ENCODE peak calls at places on chromosomes 11 and 22, in seven cellular contexts. W, A, D, I, O, U and E are unnamed samples.

GRCh38 chr11:113668255-113668654 is 37.9 kb downstream of the TMPRSS5 start:
- DNase-seq in I (no peak), D (no peak), U (no peak), A (no peak), W (no peak), O (no peak), E (no peak)

GRCh38 chr11:102476812-102477211 is 24.2 kb upstream of the TMEM123 start:
- DNase-seq in W (peak; percentile 37), O (no peak), I (no peak), U (no peak), A (peak; percentile 22), D (no peak), E (no peak)

GRCh38 chr11:62713343-62713742 is 5.9 kb downstream of the GNG3 start:
- DNase-seq in D (peak; percentile 52), W (no peak), A (no peak), U (no peak), O (no peak), I (no peak), E (no peak)

GRCh38 chr11:44606472-44606871 is 41.0 kb downstream of the CD82 start:
- DNase-seq in A (no peak), I (no peak), D (no peak), O (no peak), W (no peak), U (no peak), E (no peak)

GRCh38 chr11:91664521-91664920 is 560.1 kb upstream of the FAT3 start:
- DNase-seq in D (peak; percentile 4), I (no peak), W (no peak), U (no peak), O (no peak), A (no peak), E (no peak)

GRCh38 chr11:132037467-132037862 is 667.0 kb downstream of the NTM start:
- DNase-seq in D (no peak), U (no peak), O (no peak), W (no peak), I (no peak), A (no peak), E (no peak)

GRCh38 chr11:111911563-111912401 is at the start of gene CRYAB:
- DNase-seq in I (peak; percentile 85), A (peak; percentile 82), U (no peak), O (peak; percentile 97), W (peak; percentile 95), D (no peak), E (no peak)

GRCh38 chr11:67379061-67380058 is 6.0 kb upstream of the CLCF1 start:
- DNase-seq in A (no peak), W (no peak), D (peak; percentile 86), O (no peak), U (no peak), I (no peak), E (peak; percentile 83)

GRCh38 chr11:46242961-46243795 is 34.3 kb upstream of the CREB3L1 start:
- DNase-seq in U (peak; percentile 95), D (peak; percentile 90), O (peak; percentile 98), W (peak; percentile 96), A (peak; percentile 97), I (peak; percentile 91), E (peak; percentile 94)

GRCh38 chr22:50657925-50658324 is 14.7 kb upstream of the SHANK3 start:
- DNase-seq in U (no peak), I (no peak), W (no peak), O (no peak), A (peak; percentile 5), D (no peak), E (no peak)

GRCh38 chr22:50660306-50660705 is 12.3 kb upstream of the SHANK3 start:
- DNase-seq in D (no peak), A (no peak), O (no peak), U (no peak), I (no peak), W (no peak), E (no peak)

DNA sequence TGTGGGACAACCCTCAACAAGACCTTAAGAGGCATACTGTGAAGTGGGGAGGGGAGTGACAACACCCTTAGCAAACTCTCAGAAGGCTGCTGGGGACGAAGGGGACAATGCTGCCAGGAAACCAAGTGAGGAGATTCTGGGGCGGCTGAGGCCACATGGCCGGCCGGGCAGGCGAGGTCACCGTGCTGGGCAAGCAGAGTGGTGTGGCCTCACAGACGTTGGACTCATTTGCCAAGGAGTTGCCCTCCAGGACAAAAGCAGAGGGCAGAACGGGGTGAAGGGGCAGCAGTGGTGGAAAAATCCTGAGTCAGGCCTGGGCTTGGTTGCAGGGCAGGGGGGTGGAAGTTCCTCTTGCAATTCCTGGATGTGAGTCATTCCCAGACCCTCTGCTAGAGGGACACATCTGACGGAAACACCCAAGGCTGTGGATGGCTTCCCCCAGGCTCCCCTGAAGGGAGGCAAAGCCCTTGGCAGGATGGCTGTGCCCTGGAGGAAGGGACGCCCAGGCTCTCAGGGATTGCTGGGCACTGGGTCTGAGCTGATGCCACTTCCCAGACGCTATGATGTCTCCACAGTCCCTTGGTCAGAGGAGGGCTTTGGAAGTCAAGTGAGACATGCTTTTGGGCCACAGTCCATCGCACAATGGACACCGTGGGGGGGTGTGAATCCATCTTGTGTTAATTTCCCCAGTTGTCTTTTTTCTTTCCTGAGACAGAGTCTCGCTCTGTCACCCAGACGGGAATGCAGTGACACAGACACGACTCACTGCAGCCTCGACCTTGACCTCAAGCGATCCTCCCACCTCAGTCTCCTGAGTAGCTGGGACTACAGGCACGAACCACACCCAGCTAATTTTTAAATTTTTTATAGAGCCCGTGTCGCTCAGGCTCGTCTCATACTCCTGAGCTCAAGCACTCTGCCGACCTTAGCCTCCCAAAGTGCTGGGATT is 16.2 kb upstream of the SHANK3 start:
- DNase-seq in U (peak; percentile 83), O (no peak), I (no peak), W (peak; percentile 80), A (peak; percentile 61), D (peak; percentile 46), E (peak; percentile 63)
- TF ChIP-seq POLR2A in U (no peak), O (no peak), I (no peak), W (no peak), A (no peak), D (no peak), E (no peak)

DNA sequence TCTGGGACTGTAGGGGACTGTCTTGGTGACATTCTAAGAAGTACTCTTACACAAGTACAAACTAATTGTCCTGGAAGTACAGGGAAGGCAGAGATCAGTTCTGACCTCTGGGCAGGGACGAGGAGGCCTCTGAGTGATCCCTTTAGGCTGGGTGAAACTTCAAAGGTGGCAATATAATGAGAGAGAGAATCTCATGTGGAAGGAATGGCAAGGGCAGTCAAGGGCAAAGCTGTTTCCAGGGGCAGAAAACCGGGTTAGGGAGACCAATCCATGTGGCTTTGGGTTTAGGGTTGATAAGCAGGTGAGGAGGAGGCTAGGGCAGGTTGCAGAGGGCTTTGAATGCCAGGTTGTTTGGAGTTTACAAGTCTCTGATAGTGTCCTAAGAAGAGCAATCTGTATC is 21.3 kb upstream of the MYH9 start:
- DNase-seq in U (no peak), D (no peak), W (no peak), A (no peak), O (no peak), I (no peak), E (no peak)
- TF ChIP-seq POLR2A in U (no peak), D (no peak), W (no peak), A (no peak), O (no peak), I (no peak), E (no peak)

DNA sequence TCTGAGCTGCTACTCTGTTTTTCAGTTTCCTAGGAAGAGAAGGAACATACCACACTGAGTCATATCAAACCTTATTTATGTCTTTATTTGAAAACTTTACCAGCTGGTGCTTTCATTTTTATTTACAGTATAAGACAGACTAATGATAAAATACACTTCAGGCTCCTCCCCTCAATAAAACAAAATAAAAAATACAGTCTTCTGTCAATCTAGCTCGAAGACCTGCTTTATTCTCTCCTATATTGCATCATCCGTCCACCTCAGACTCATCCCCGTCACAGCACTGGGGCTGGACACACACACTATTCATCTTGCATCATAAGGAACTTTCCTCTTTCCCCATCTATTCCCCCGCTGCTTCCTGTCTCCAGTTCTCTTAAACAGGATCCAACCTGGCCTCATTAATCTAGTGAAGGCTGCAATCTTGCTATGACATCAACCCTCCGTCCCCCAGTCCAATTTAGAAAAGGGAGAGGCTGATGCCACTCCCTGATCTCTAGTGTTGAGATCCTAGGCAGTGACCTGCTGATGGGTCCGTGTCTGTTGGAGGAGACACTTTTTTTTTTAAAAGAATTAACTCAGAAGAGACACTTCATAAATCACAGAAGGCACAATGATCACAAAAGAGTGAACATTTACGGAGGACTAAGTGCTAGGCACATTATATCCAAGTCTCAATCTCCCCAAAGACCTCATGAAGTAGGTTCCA is 1.1 kb downstream of the XBP1 start:
- DNase-seq in D (peak; percentile 71), O (peak; percentile 90), I (peak; percentile 44), U (no peak), A (peak; percentile 96), W (peak; percentile 63), E (peak; percentile 42)
- TF ChIP-seq POLR2A in D (no peak), O (no peak), I (peak; percentile 78), U (no peak), A (peak; percentile 96), W (no peak), E (no peak)

GRCh38 chr11:9264381-9265210 is 554 bp downstream of the DENND5A start:
- DNase-seq in U (peak; percentile 89), D (peak; percentile 39), W (peak; percentile 80), I (peak; percentile 33), A (peak; percentile 81), O (peak; percentile 90), E (peak; percentile 68)
- TF ChIP-seq POLR2A in U (no peak), D (no peak), W (no peak), I (peak; percentile 38), A (peak; percentile 78), O (no peak), E (no peak)

GRCh38 chr22:35839811-35840739 is 122.4 kb downstream of the APOL5 start:
- DNase-seq in A (peak; percentile 98), O (peak; percentile 95), W (peak; percentile 92), U (peak; percentile 76), I (peak; percentile 63), D (peak; percentile 62), E (peak; percentile 38)
- TF ChIP-seq POLR2A in A (peak; percentile 48), O (no peak), W (no peak), U (no peak), I (no peak), D (no peak), E (no peak)

GRCh38 chr22:19724927-19725661 is 1.8 kb downstream of the GP1BB start:
- DNase-seq in W (no peak), I (no peak), A (no peak), U (no peak), D (no peak), O (no peak), E (no peak)
- TF ChIP-seq POLR2A in W (no peak), I (no peak), A (no peak), U (no peak), D (no peak), O (no peak), E (no peak)

DNA sequence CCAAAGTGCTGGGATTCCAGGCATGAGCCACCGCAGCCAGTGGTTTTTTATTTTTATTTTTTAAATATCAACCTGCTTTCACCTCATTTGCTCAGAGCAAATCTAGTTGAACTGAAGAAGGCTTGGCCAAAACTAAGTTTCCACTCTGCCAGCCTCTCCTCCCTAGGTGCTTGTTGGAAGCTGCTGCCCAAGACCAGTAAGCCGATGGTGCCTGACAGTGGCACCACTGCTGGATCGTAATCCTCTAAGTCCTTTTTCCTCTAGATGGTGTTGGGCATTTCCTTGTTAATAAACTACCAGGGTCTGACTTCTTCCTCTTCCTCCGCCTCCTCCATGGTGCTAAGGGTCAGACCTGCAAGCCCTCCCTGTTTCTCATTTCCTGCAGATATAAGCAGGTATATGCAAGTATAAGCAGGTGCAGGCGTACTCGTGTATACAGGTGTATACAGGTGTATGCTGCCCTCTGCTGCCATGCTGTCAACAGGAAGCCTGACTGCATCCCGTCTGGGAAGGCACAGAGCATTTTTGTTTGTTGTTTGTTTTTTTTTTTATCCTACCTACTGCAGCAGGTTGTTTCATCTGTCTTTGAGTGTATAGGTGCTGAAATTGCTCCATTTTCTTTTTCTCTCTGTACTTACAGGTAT is 1.6 kb downstream of the NADSYN1 start:
- DNase-seq in A (no peak), U (peak; percentile 68), D (no peak), I (no peak), W (no peak), O (no peak), E (no peak)
- TF ChIP-seq POLR2A in A (no peak), U (no peak), D (no peak), I (no peak), W (no peak), O (no peak), E (no peak)